ENCODE peak calls at places on chromosomes 1 and 21, in eight cellular contexts. X, P, B, R, Z, A, U and N are unnamed samples.

GRCh38 chr1:91507330-91507729 is 6.7 kb downstream of the CDC7 start:
- DNase-seq in X (no peak), P (no peak), B (no peak), R (no peak), Z (no peak), A (no peak), U (peak; percentile 7), N (no peak)

GRCh38 chr21:46425566-46425965 is 33.1 kb upstream of the DIP2A start:
- DNase-seq in X (no peak), P (no peak), B (no peak), R (no peak), Z (peak; percentile 58), A (no peak), U (no peak), N (no peak)

GRCh38 chr1:210683403-210684047 is 354.8 kb downstream of the HHAT start:
- DNase-seq in X (no peak), P (no peak), B (no peak), R (no peak), Z (no peak), A (no peak), U (no peak), N (no peak)

GRCh38 chr1:28112388-28113311 is 24.2 kb upstream of the EYA3 start:
- DNase-seq in X (no peak), P (no peak), B (no peak), R (peak; percentile 27), Z (no peak), A (peak; percentile 39), U (peak; percentile 35), N (no peak)

GRCh38 chr1:221878134-221878533 is 136.2 kb upstream of the DUSP10 start:
- DNase-seq in X (no peak), P (no peak), B (no peak), R (no peak), Z (no peak), A (no peak), U (no peak), N (no peak)

GRCh38 chr21:41883582-41883981 is 4.4 kb upstream of the PRDM15 start:
- DNase-seq in X (no peak), P (no peak), B (no peak), R (no peak), Z (no peak), A (no peak), U (no peak), N (no peak)

GRCh38 chr21:41802185-41802584 is 35.3 kb upstream of the RIPK4 start:
- DNase-seq in X (no peak), P (no peak), B (no peak), R (no peak), Z (no peak), A (no peak), U (no peak), N (no peak)

GRCh38 chr1:21447311-21447710 is 7.4 kb downstream of the NBPF3 start:
- DNase-seq in X (no peak), P (no peak), B (no peak), R (no peak), Z (no peak), A (no peak), U (no peak), N (no peak)

GRCh38 chr1:43541721-43542401 is 11.2 kb downstream of the PTPRF start:
- DNase-seq in X (no peak), P (peak; percentile 67), B (peak; percentile 75), R (no peak), Z (peak; percentile 85), A (peak; percentile 84), U (no peak), N (peak; percentile 72)

GRCh38 chr1:41902669-41903068 is 16.1 kb downstream of the HIVEP3 start:
- DNase-seq in X (no peak), P (no peak), B (no peak), R (peak; percentile 51), Z (no peak), A (no peak), U (no peak), N (no peak)

GRCh38 chr1:97634758-97635157 is 286.1 kb downstream of the DPYD start:
- DNase-seq in X (no peak), P (no peak), B (no peak), R (no peak), Z (no peak), A (no peak), U (no peak), N (no peak)

GRCh38 chr1:236575523-236575922 is 28.8 kb downstream of the HEATR1 start:
- DNase-seq in X (no peak), P (no peak), B (no peak), R (no peak), Z (no peak), A (no peak), U (no peak), N (no peak)

GRCh38 chr1:23661887-23662286 is 29.7 kb upstream of the RPL11 start:
- DNase-seq in X (no peak), P (no peak), B (no peak), R (no peak), Z (no peak), A (no peak), U (no peak), N (no peak)

GRCh38 chr1:85224734-85225623 is 24.2 kb upstream of the SYDE2 start:
- DNase-seq in X (no peak), P (no peak), B (peak; percentile 20), R (no peak), Z (no peak), A (peak; percentile 44), U (no peak), N (peak; percentile 27)

GRCh38 chr1:108043712-108044111 is 78.7 kb upstream of the VAV3 start:
- DNase-seq in X (no peak), P (no peak), B (no peak), R (no peak), Z (no peak), A (no peak), U (no peak), N (no peak)

GRCh38 chr1:217891966-217892365 is 260.8 kb downstream of the SPATA17 start:
- DNase-seq in X (no peak), P (no peak), B (no peak), R (no peak), Z (no peak), A (no peak), U (no peak), N (no peak)

GRCh38 chr1:216944864-216945505 is 221.8 kb upstream of the ESRRG start:
- DNase-seq in X (no peak), P (no peak), B (no peak), R (no peak), Z (no peak), A (no peak), U (no peak), N (no peak)

GRCh38 chr1:170687625-170688024 is 23.7 kb downstream of the PRRX1 start:
- DNase-seq in X (no peak), P (no peak), B (no peak), R (no peak), Z (no peak), A (no peak), U (no peak), N (no peak)

GRCh38 chr1:77143529-77144121 is 75.6 kb downstream of the PIGK start:
- DNase-seq in X (no peak), P (no peak), B (no peak), R (no peak), Z (no peak), A (no peak), U (peak; percentile 18), N (no peak)
- TF ChIP-seq CTCF in X (peak; percentile 35), P (no peak), B (peak; percentile 47), R (peak; percentile 38), Z (peak; percentile 32), A (peak; percentile 22), U (peak; percentile 63), N (peak; percentile 15)

DNA sequence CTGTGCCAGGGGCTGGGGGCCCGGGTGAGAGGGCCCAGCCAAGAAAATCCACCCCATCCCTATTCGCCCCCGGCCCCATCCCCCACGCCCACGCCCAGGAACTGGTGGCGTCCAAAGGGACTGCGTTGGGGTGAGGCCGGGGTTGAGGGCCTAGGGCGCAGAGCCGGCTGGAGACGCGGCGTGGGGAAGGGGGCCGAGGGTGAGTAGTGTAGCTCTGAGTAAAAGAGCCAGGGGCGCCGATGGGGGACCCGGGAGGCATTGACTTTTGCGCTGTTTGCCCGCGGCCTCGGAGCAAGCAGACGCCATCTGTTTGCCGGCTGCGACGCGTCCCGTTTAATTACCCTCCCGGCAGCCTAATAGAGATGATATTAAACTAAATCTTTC is 3.5 kb upstream of the DMRTA2 start:
- DNase-seq in X (no peak), P (no peak), B (no peak), R (no peak), Z (no peak), A (no peak), U (no peak), N (no peak)
- H3K9me3 ChIP-seq in X (peaks cover 21% of the 10 kb centered on the region), P (no peaks in the 10 kb centered on the region), B (no peaks in the 10 kb centered on the region), R (no peaks in the 10 kb centered on the region), Z (no peaks in the 10 kb centered on the region), A (no peaks in the 10 kb centered on the region), U (no peaks in the 10 kb centered on the region), N (no peaks in the 10 kb centered on the region)

DNA sequence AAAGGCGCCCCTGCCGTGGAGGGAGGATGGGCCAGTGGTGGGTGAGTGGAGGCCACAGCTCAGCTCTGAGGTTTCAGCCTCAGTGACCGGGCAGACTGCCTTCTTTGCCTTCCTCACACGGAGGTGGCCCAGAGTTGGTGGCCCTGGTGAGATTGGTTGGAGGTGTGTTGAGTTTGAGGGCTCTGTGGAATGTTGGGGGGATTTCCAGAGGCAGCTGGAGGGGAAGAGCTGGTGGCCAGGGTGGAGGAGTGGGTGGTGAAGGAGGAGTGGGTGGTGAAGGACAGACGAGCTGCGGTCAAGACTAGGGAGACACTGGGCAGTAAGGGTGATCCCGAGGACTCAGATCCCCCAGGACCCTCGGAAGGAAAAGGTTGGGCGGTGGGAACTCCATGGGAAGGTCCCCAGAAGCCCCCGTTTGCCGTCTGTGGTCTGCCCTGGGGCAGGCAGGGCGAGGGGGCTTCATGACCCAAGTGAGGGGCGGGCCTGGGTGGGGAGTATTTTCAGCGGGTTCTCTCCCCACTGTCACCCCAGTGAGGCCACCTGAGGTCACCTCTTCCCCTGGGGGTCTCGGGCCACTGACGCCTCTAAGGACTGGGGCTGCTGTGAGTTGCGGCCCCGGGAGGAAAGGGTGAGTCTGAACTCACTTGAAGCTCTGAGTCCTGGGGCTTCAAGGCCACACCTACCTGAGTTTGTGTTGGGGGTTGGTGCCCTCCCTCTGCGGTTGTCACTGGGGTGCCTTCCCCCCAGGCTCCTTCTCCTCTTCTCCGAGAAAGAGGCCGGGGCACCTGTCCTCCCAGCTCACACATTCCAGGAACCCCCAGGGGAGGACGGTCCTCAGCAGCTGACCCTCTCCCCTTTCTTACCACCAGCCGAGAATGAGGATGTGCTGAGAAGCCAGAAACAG is 22.7 kb upstream of the PIK3CD start:
- DNase-seq in X (no peak), P (no peak), B (no peak), R (no peak), Z (no peak), A (no peak), U (no peak), N (no peak)
- H3K4me3 ChIP-seq in X (no peak overlapping the region), P (no peak overlapping the region), B (no peak overlapping the region), R (no peak overlapping the region), Z (no peak overlapping the region), A (no peak overlapping the region), U (no peak overlapping the region), N (no peak overlapping the region)

DNA sequence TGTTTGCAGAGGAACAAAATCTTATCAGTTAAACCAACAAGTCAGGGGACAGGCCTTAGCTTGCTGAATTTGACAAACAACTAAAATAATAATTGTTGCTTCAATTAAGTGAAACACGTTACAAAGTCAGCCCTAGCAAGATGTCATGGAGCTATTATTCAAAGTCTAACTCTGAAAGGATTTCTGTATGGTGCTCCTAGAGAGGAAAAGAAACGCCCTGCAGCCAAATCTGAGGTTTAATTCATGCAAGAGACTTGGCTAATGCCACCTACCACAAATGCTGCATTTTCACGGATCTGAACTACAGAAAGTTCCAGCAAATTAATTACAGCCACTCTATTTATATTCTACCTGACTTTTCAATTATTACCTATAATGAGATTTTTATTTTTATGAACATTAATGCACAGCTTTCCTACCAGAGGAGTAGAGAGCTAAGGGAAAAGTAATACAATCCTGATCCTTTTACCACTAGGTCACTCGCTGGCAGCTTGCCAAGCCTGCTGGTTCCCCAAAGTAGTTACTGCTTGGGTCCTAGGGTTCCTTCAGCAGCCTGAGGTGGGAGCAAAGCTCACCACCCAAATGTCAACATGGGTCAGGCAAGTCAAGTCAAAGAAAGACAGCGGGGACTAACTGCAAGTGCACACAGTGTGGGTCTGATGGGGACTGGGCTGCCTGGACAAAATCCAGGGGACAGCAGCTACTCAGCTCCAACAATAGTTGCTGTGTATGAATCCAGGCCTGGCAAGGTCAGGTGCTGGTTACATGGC is 8.5 kb downstream of the COLGALT2 start:
- DNase-seq in X (no peak), P (no peak), B (peak; percentile 47), R (no peak), Z (peak; percentile 66), A (peak; percentile 40), U (peak; percentile 44), N (no peak)
- TF ChIP-seq CTCF in X (no peak), P (no peak), B (no peak), R (no peak), Z (no peak), A (no peak), U (no peak), N (no peak)